ENCODE peak calls at places on chromosomes 3 and 15, in eight cellular contexts. X, W, C, N, A, J, Z and O are unnamed samples.

GRCh38 chr15:84621358-84621979 is 20.7 kb downstream of the ZSCAN2 start:
- DNase-seq in N (no peak), C (no peak), A (no peak), Z (no peak), J (no peak), X (no peak), W (no peak), O (no peak)

GRCh38 chr3:187101184-187102072 is 37.9 kb downstream of the RPL39L start:
- DNase-seq in A (no peak), Z (peak), C (peak), W (no peak), J (peak), N (no peak), X (peak), O (no peak)

GRCh38 chr3:47113669-47114365 is 50.1 kb downstream of the SETD2 start:
- DNase-seq in Z (peak), N (no peak), J (no peak), C (peak), A (no peak), W (no peak), X (no peak), O (peak)

GRCh38 chr3:188348445-188349244 is 194.7 kb downstream of the LPP start:
- DNase-seq in J (peak), W (no peak), A (no peak), Z (peak), N (peak), X (peak), C (no peak), O (no peak)

GRCh38 chr3:39291903-39292329 is 12.1 kb upstream of the CX3CR1 start:
- DNase-seq in Z (peak), A (peak), C (peak), W (peak), X (peak), N (no peak), J (peak), O (peak)

GRCh38 chr15:55737373-55737772 is 5.6 kb downstream of the PRTG start:
- DNase-seq in W (no peak), N (no peak), A (no peak), Z (peak), C (no peak), X (no peak), J (no peak), O (no peak)

GRCh38 chr15:74134387-74135027 is 4.1 kb downstream of the ISLR2 start:
- DNase-seq in W (peak), C (no peak), J (peak), Z (peak), N (peak), A (no peak), X (peak), O (no peak)

GRCh38 chr3:120450261-120450913 is 405 bp downstream of the FSTL1 start:
- DNase-seq in C (no peak), A (peak), Z (no peak), W (peak), X (peak), N (no peak), J (peak), O (peak)

GRCh38 chr3:72101538-72101937 is 316.6 kb upstream of the PROK2 start:
- DNase-seq in C (no peak), W (no peak), X (no peak), Z (no peak), A (no peak), N (no peak), J (no peak), O (no peak)

GRCh38 chr3:162142511-162142910 is 645.9 kb downstream of the OTOL1 start:
- DNase-seq in X (no peak), A (no peak), N (no peak), J (no peak), Z (peak), C (no peak), W (no peak), O (no peak)

GRCh38 chr3:177026505-177027277 is 170.6 kb downstream of the TBL1XR1 start:
- DNase-seq in W (no peak), A (no peak), C (no peak), J (no peak), Z (peak), X (no peak), N (no peak), O (no peak)

GRCh38 chr3:29440321-29441019 is 159.6 kb downstream of the RBMS3 start:
- DNase-seq in C (no peak), A (no peak), X (no peak), Z (no peak), J (no peak), N (no peak), W (no peak), O (no peak)

GRCh38 chr3:134854285-134854684 is 59.2 kb downstream of the EPHB1 start:
- DNase-seq in W (no peak), N (no peak), Z (no peak), J (no peak), A (peak), X (no peak), C (no peak), O (no peak)

GRCh38 chr3:134850761-134851160 is 55.7 kb downstream of the EPHB1 start:
- DNase-seq in J (no peak), W (no peak), C (no peak), X (no peak), A (peak), Z (no peak), N (no peak), O (no peak)

GRCh38 chr3:134852132-134852531 is 57.1 kb downstream of the EPHB1 start:
- DNase-seq in C (no peak), X (no peak), N (no peak), J (no peak), A (peak), W (no peak), Z (no peak), O (no peak)

GRCh38 chr3:134849561-134849960 is 54.5 kb downstream of the EPHB1 start:
- DNase-seq in W (no peak), X (no peak), N (no peak), Z (no peak), C (no peak), J (no peak), A (peak), O (no peak)

DNA sequence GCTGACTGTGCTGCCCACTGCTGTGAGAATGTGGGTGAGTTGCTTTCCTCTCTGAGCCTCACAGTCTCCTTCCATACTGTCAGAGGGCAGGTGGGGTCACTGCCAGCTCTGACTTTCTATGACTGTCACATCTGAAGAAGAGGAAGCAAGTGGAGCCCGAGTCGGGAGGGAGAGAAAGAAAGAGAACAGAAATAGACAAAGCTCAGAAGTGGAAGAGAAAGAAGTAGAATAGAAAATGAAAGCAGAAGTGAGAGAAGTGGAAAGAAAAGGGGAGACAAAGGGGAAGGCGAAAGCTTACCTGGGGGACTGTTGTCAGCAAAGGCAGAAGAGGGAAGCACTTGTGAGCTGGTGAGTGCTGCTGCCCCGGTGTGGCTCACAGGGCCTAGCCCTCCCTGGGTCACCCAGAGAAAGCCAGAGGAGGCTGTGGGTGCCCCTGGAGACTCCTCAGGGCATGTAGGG is 57.9 kb downstream of the EPHB1 start:
- DNase-seq in A (peak), Z (no peak), N (no peak), J (no peak), X (no peak), W (no peak), C (peak), O (peak)
- TF ChIP-seq CTCF in A (no peak), Z (no peak), N (no peak), J (no peak), X (no peak), W (no peak), C (no peak), O (no peak)

GRCh38 chr15:68235022-68235421 is 5.5 kb upstream of the CLN6 start:
- DNase-seq in Z (no peak), J (no peak), N (no peak), X (no peak), A (peak), C (no peak), W (no peak), O (no peak)
- TF ChIP-seq CTCF in Z (no peak), J (no peak), N (no peak), X (no peak), A (no peak), C (no peak), W (no peak), O (no peak)

DNA sequence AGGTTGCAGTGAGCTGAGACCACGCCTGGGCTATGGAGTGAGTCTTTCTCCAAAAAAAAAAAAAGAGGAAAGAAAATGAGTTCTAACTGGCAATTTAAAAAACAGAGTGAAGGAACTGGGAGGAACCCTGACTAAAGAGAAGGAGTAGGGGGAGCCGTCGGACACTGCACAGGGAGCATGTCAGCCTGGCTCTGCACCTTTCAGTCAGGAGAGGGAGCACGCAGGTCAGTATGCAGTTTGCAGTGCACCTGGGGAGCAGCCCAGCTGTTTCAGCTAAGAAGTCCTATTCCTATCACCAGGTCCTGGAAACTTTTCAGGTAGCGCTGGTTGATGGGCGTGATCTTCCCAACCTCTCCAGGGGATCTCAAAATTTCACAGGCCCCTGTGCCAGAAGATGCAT is 14.9 kb upstream of the ZXDC start:
- DNase-seq in Z (no peak), A (no peak), N (no peak), J (no peak), W (peak), X (no peak), C (no peak), O (no peak)
- TF ChIP-seq CTCF in Z (no peak), A (no peak), N (no peak), J (no peak), W (no peak), X (no peak), C (no peak), O (no peak)

GRCh38 chr3:65060904-65061303 is 373.1 kb upstream of the ADAMTS9 start:
- DNase-seq in N (no peak), A (no peak), X (no peak), J (no peak), Z (no peak), C (no peak), W (no peak), O (no peak)
- TF ChIP-seq CTCF in N (no peak), A (no peak), X (no peak), J (no peak), Z (no peak), C (no peak), W (no peak), O (no peak)